ENCODE peak calls at places on chromosomes 5 and 9, in ten cellular contexts. D is GM13976, B is cardiac muscle cell, U is mucosa of descending colon, W is psoas muscle, L is RWPE1, F is brain microvascular endothelial cell, X is astrocyte of the cerebellum, T is H9, K is endothelial cell of umbilical vein. Q is an unnamed sample.

GRCh38 chr9:14348241-14349140 is 34.5 kb upstream of the NFIB start:
- DNase-seq in F (no peak), D (no peak), U (peak), X (no peak), L (no peak), T (peak), K (peak), B (peak), W (peak), Q (no peak)

GRCh38 chr5:82312373-82312856 is 34.3 kb upstream of the RPS23 start:
- DNase-seq in L (peak), W (peak), F (peak), B (peak), K (peak), D (peak), X (peak), U (peak), T (peak), Q (peak)

GRCh38 chr5:80481019-80481893 is 6.6 kb upstream of the FAM151B start:
- DNase-seq in W (no peak), K (peak), F (peak), X (peak), D (peak), U (no peak), T (peak), L (peak), B (peak), Q (peak)

GRCh38 chr9:27535701-27536118 is 6.1 kb upstream of the MOB3B start:
- DNase-seq in B (no peak), D (peak), X (no peak), F (no peak), W (no peak), U (no peak), L (no peak), T (peak), K (no peak), Q (no peak)

GRCh38 chr9:109861499-109861898 is 81.5 kb downstream of the PALM2AKAP2 start:
- DNase-seq in X (no peak), T (no peak), U (no peak), L (no peak), B (peak), W (no peak), K (no peak), F (no peak), D (no peak), Q (peak)

GRCh38 chr5:133531634-133532033 is 80.7 kb downstream of the FSTL4 start:
- DNase-seq in B (peak), K (no peak), L (no peak), W (no peak), X (no peak), U (no peak), D (no peak), T (no peak), F (peak), Q (no peak)

GRCh38 chr9:107043886-107044285 is 180.9 kb downstream of the ZNF462 start:
- DNase-seq in K (peak), B (no peak), L (no peak), F (no peak), W (no peak), X (no peak), T (no peak), U (no peak), D (no peak), Q (no peak)

GRCh38 chr5:163544041-163544440 is 38.6 kb downstream of the MAT2B start:
- DNase-seq in B (no peak), W (no peak), U (no peak), F (no peak), L (no peak), X (no peak), D (no peak), K (no peak), T (no peak), Q (no peak)

GRCh38 chr5:27252911-27253310 is 214.5 kb upstream of the CDH9 start:
- DNase-seq in T (no peak), W (no peak), K (no peak), L (no peak), X (no peak), U (no peak), F (no peak), D (no peak), B (no peak), Q (no peak)

GRCh38 chr5:177336112-177336511 is 15.4 kb downstream of the LMAN2 start:
- DNase-seq in T (peak), F (no peak), U (peak), K (peak), B (peak), D (no peak), W (no peak), X (no peak), L (no peak), Q (no peak)

GRCh38 chr9:4855861-4856260 is 63.1 kb downstream of the RCL1 start:
- DNase-seq in K (no peak), D (no peak), W (no peak), U (no peak), T (no peak), F (peak), X (peak), L (no peak), B (no peak), Q (no peak)

GRCh38 chr9:137034039-137034708 is 2.3 kb upstream of the FUT7 start:
- DNase-seq in L (no peak), D (no peak), B (no peak), U (no peak), K (no peak), F (no peak), X (no peak), T (no peak), W (no peak), Q (no peak)

GRCh38 chr9:137034709-137035506 is 3.0 kb upstream of the FUT7 start:
- DNase-seq in F (peak), K (peak), X (peak), B (peak), W (peak), T (peak), L (peak), D (peak), U (peak), Q (peak)

GRCh38 chr9:137035937-137036336 is 4.0 kb upstream of the FUT7 start:
- DNase-seq in F (no peak), L (no peak), B (no peak), X (no peak), W (no peak), T (no peak), D (no peak), K (no peak), U (no peak), Q (no peak)

GRCh38 chr9:137037035-137037434 is 5.1 kb upstream of the FUT7 start:
- DNase-seq in T (no peak), F (no peak), W (no peak), K (no peak), L (no peak), D (no peak), U (no peak), X (no peak), B (no peak), Q (no peak)

GRCh38 chr9:137035507-137035834 is 3.6 kb upstream of the FUT7 start:
- DNase-seq in L (no peak), U (no peak), W (no peak), X (no peak), T (no peak), F (no peak), D (no peak), B (no peak), K (no peak), Q (no peak)
- TF ChIP-seq CTCF in L (peak), U (no peak), W (no peak), X (no peak), T (peak), F (no peak), D (no peak), B (no peak), K (no peak), Q (no peak)

GRCh38 chr5:106875591-106876297 is 795.0 kb downstream of the EFNA5 start:
- DNase-seq in T (peak), K (no peak), U (peak), X (no peak), L (no peak), B (peak), W (no peak), F (no peak), D (peak), Q (no peak)
- TF ChIP-seq CTCF in T (peak), K (peak), U (no peak), X (peak), L (peak), B (peak), W (peak), F (peak), D (peak), Q (peak)

GRCh38 chr5:51378778-51379652 is 4.2 kb upstream of the ISL1 start:
- DNase-seq in W (no peak), B (no peak), D (no peak), U (no peak), X (peak), K (peak), F (no peak), L (peak), T (peak), Q (no peak)

GRCh38 chr5:51381801-51382507 is 1.3 kb upstream of the ISL1 start:
- DNase-seq in D (no peak), L (no peak), U (no peak), K (peak), F (no peak), X (no peak), T (no peak), B (no peak), W (no peak), Q (no peak)

GRCh38 chr5:51382759-51383493 is at the start of gene ISL1:
- DNase-seq in B (peak), T (peak), K (peak), U (peak), F (peak), W (peak), D (no peak), X (no peak), L (peak), Q (peak)

GRCh38 chr5:51382508-51382758 is 815 bp upstream of the ISL1 start:
- DNase-seq in K (no peak), B (no peak), W (no peak), T (no peak), L (no peak), D (no peak), U (no peak), X (no peak), F (no peak), Q (no peak)

DNA sequence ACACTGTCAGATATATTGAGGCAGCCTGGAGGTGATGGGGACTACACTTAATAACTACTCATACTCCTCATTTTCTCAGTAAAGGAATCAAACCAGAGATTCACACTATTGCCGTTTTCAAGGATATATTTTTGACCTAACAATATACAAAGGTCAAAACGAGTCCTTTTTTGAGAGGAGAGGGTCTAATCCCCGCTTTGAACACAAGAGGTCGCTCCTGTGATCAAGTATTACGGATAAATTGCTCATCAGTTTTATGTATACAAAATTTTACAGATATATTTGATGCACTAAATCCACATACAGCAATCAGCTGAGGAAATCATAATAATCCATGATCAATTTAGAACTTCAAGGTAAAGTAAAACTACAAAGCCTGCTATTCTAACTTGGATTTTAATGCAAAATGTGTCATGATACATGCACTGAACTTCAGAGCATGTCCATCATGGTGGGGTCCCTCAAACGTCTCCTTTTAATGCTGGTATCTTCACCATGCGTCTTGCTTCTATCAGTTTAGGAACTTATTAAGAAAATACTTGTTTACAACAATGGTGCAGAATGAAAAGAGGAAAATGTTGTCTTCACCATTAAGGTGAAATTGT is 2.5 kb upstream of the ISL1 start:
- DNase-seq in B (peak), L (peak), W (no peak), X (no peak), F (peak), U (no peak), K (peak), T (no peak), D (no peak), Q (no peak)
- TF ChIP-seq CTCF in B (peak), L (peak), W (peak), X (peak), F (peak), U (peak), K (peak), T (peak), D (no peak), Q (peak)

DNA sequence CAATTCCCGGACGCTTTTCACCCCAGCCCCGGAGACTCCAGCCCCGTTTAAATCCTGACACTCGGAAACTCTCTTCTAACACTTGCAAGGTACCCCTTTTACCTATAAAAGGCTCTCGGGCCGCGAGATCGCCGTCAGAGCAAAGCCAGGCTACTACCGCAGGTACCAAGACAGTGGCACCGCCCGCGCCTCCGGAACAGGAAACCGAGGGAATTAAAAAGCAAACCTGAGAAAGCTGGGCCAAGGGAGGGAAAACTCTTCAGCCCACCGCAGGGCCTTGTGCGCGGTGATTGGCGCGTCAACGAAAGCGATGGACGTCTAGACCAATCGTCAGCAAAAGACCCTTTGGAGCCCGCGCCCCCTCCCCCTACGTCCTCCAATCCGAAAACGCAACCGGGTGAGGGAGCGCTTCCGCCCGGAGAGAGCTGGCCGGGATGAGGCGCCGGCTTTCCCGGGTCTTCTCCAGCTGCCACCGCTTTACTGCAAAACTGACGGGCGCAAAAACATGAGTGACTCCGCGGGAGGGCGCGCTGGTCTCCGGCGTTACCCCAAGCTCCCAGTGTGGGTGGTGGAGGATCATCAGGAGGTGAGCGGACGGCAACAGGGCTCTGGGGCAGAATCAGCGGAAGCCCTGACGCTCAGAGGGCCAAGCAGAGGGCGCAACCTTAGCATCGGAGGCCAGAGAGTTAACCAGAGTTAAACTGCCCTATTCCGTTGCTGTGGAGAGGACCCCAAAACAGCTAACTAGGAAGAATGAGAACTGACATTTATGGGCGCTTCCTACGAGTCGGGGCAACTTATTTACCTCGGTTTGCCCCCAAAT is at the start of the genes C5orf22 and DROSHA:
- DNase-seq in D (peak), L (peak), F (peak), U (peak), B (peak), W (peak), K (peak), T (peak), X (peak), Q (peak)
- TF ChIP-seq CTCF in D (peak), L (no peak), F (no peak), U (no peak), B (no peak), W (no peak), K (no peak), T (no peak), X (peak), Q (no peak)

Q was measured in AG09319.